ENCODE peak calls at places on chromosomes 2 and 18, in four cellular contexts. T is choroid plexus epithelial cell, H is right atrium auricular region, S is astrocyte of the cerebellum. U is an unnamed sample.

GRCh38 chr2:217270089-217270800 is 410.4 kb upstream of the TNP1 start:
- DNase-seq in T (no peak), H (no peak), S (no peak), U (no peak)

GRCh38 chr18:58844871-58845270 is 19.8 kb upstream of the ZNF532 start:
- DNase-seq in T (no peak), H (no peak), S (no peak), U (no peak)

GRCh38 chr18:58452392-58453166 is 176.3 kb downstream of the ALPK2 start:
- DNase-seq in T (no peak), H (no peak), S (no peak), U (no peak)

GRCh38 chr2:95291222-95291621 is 5.9 kb upstream of the KCNIP3 start:
- DNase-seq in T (no peak), H (no peak), S (no peak), U (no peak)

GRCh38 chr18:21669736-21670135 is 34.8 kb downstream of the ABHD3 start:
- DNase-seq in T (no peak), H (no peak), S (no peak), U (no peak)

GRCh38 chr2:122421777-122422176 is 666.3 kb downstream of the TSN start:
- DNase-seq in T (no peak), H (no peak), S (no peak), U (no peak)

GRCh38 chr2:3242747-3243369 is 134.8 kb downstream of the EIPR1 start:
- DNase-seq in T (peak; percentile 17), H (no peak), S (no peak), U (peak; percentile 26)

GRCh38 chr18:25298853-25299274 is 53.1 kb downstream of the ZNF521 start:
- DNase-seq in T (peak; percentile 88), H (no peak), S (peak; percentile 67), U (peak; percentile 98)

GRCh38 chr2:127638361-127639110 is 7.4 kb upstream of the GPR17 start:
- DNase-seq in T (peak; percentile 23), H (no peak), S (no peak), U (peak; percentile 8)

GRCh38 chr2:41194235-41194634 is 742.3 kb upstream of the SLC8A1 start:
- DNase-seq in T (peak; percentile 90), H (peak; percentile 58), S (peak; percentile 92), U (peak; percentile 85)

GRCh38 chr2:143078106-143078505 is 51.1 kb upstream of the ARHGAP15 start:
- DNase-seq in T (no peak), H (no peak), S (no peak), U (no peak)

GRCh38 chr2:207054521-207054920 is 111.2 kb downstream of the KLF7 start:
- DNase-seq in T (peak; percentile 35), H (no peak), S (no peak), U (peak; percentile 58)

GRCh38 chr18:75408554-75409506 is 18.7 kb downstream of the SMIM21 start:
- DNase-seq in T (peak; percentile 91), H (no peak), S (peak; percentile 93), U (peak; percentile 100)

GRCh38 chr2:226631671-226632070 is 167.9 kb downstream of the IRS1 start:
- DNase-seq in T (peak; percentile 12), H (no peak), S (no peak), U (peak; percentile 48)

GRCh38 chr18:78378403-78378802 is 601.2 kb upstream of the SALL3 start:
- DNase-seq in T (no peak), H (no peak), S (no peak), U (no peak)

GRCh38 chr18:58908006-58908405 is 43.3 kb downstream of the ZNF532 start:
- DNase-seq in T (no peak), H (no peak), S (no peak), U (no peak)

GRCh38 chr2:71785550-71785951 is 332.2 kb downstream of the DYSF start:
- DNase-seq in T (no peak), H (peak; percentile 56), S (no peak), U (no peak)

GRCh38 chr18:39244242-39244641 is 1678.6 kb upstream of the CELF4 start:
- DNase-seq in T (no peak), H (no peak), S (no peak), U (no peak)

GRCh38 chr2:63484481-63484880 is 103.8 kb downstream of the WDPCP start:
- DNase-seq in T (no peak), H (no peak), S (no peak), U (no peak)

GRCh38 chr2:236986524-236987330 is 99.0 kb upstream of the COPS8 start:
- DNase-seq in T (no peak), H (peak; percentile 43), S (no peak), U (no peak)

DNA sequence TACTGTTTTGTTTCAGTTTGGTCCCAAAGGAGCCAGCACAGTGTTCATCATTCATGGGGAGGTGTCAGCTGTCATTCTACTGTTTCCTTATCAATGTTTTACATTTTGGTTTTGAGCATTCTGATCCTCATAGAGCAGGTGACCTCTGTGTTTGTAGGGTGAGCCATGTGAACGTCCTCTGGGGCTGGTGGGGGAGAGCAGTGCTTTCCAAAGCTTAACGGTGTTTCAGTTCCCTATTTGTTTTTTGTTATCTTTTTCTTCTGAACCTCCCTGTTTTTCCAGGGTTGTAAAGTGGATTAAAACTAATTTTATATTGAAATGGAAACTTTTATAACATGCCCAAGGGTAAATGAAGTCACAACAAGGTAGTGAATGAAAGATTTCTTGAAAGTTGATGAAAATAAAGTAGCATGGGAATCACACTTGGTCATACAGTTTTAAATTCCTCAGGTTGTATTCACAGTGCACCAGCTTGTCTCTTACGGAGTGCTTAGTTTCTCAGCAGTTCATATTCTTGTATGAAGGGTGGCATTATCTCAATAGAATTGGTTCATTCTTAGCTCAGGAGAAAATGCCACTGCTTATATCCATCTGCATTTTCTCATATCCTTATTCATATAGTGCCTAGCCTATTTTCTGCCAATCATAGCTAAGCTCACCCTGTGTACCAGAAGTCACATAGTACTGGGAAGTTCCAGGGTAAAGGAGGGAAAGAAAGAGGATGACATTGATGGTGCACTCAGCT is 54.5 kb downstream of the MAP4K4 start:
- DNase-seq in T (no peak), H (no peak), S (no peak), U (no peak)
- H3K4me3 ChIP-seq in T (no peak overlapping the region), H (no peak overlapping the region), S (no peak overlapping the region), U (no peak overlapping the region)

DNA sequence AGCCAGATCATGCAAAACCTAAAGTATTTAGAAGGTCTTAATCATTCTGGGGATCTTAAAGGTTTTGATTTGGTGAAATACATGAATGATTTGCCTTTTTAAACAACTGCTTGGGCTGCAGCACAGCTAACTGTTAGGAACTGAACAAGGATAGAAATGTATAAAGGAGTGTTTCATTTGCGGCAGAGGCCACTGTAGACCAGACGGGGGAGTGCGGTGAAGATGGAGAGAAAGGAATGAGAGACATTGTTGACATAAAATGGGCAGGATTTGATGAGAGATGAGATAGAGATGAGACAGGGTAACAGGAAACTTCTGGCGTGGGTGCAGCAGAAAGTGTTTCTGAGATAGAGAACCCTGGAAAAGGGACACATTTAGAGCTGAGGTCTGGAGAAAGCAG is 308.1 kb downstream of the TMX3 start:
- DNase-seq in T (no peak), H (no peak), S (no peak), U (no peak)
- TF ChIP-seq CTCF in T (peak; percentile 26), H (no peak), S (no peak), U (peak; percentile 32)

DNA sequence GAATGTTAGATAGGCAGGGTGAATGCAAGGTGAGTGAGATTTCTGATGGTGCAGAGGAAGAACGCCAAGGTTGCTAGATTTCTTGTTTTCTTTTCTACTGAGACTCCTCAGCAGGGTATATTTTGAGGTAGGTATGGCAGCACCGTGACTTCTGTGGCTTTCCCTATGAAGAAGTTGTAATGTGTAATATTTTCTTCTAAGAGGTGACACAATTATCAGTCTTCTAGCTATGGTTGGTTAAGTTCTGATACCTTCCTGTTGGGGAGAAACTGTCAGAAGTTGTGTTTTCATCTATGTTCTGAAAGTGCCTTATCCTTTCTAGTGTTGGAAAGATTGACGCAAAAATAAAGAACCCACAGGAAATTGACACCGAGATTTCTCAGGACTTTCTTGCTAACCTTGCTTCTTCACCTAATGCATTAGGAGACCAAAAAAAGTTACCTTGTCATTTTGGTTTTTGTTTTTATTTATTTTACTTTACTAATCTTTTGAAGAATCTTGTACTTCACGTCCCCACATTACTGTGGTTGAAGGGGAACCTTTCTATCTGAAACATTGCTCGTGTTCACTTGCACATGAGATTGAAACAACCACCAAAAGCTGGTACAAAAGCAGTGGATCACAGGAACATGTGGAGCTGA is 11.9 kb downstream of the IL18R1 start:
- DNase-seq in T (no peak), H (no peak), S (no peak), U (no peak)
- H3K4me3 ChIP-seq in T (no peak overlapping the region), H (no peak overlapping the region), S (no peak overlapping the region), U (no peak overlapping the region)

GRCh38 chr18:7585272-7585670 is 18.2 kb downstream of the PTPRM start:
- DNase-seq in T (no peak), H (no peak), S (no peak), U (no peak)

GRCh38 chr18:7586379-7586778 is 19.3 kb downstream of the PTPRM start:
- DNase-seq in T (no peak), H (no peak), S (no peak), U (no peak)

GRCh38 chr18:7579923-7580542 is 12.9 kb downstream of the PTPRM start:
- DNase-seq in T (no peak), H (no peak), S (no peak), U (no peak)

GRCh38 chr18:7579176-7579922 is 12.2 kb downstream of the PTPRM start:
- DNase-seq in T (peak; percentile 45), H (no peak), S (no peak), U (peak; percentile 55)

DNA sequence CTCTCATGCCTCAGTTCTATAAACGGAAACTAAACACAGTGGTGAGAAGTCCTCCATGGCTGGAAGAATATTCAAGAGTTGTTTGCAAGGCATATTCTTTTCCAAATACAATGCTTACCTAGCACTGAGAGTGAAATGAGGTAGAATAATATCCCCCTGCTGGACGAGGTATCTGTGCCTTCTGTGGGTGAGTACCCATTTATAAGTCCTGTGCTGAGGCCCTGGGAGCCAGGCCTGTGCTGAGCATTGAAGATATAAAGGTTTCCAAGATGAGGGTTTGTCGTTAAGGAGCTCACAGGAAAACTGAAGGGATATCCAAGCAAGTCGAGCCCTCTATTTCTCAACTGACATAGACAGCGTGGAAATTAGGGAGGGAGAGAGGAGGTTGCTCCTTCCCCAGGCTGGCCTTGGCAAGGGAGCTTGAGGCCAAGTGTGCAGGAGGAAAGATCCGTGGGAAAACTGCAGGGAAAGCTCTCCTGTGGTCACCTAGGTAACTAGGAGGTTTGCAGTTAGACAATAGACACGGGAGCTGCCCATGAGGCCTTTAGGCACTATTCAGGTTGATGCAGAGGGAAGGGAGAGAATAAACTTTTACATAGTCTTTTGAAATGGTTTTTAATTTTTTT is 17.6 kb downstream of the PTPRM start:
- DNase-seq in T (no peak), H (no peak), S (no peak), U (no peak)
- TF ChIP-seq CTCF in T (no peak), H (no peak), S (no peak), U (no peak)

DNA sequence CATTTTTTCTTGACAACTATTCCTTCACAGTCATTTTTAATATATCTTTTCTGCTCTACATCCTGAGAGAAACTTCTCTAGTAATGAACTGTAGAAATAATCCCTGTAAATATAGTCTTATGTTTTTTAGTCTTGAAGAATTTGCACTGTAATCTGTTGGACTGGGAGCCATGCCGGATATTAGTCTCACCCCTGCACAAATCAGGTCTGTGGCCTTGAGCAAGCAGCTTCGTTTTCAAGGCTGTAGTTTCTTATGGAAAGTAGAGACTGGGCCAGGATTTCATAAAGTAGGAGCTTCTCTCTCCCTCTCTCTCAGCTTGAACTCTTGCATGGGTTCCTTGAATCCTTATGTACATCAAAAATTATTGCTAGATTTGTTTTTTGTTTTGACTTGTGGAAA is 8.7 kb downstream of the FARP2 start:
- DNase-seq in T (no peak), H (no peak), S (no peak), U (no peak)
- H3K4me3 ChIP-seq in T (no peak overlapping the region), H (no peak overlapping the region), S (no peak overlapping the region), U (no peak overlapping the region)

GRCh38 chr2:182650704-182651103 is 65.4 kb upstream of the DNAJC10 start:
- DNase-seq in T (peak; percentile 75), H (no peak), S (peak; percentile 49), U (peak; percentile 79)
- TF ChIP-seq CTCF in T (peak; percentile 42), H (no peak), S (peak; percentile 17), U (peak; percentile 41)